ENCODE peak calls at places on chromosomes 1 and 21, in five cellular contexts. B is CD8-positive, alpha-beta memory T cell; N is keratinocyte; W is kidney; D is pancreas. T is an unnamed sample.

GRCh38 chr1:230231739-230232075 is 164.7 kb downstream of the GALNT2 start:
- DNase-seq in B (no peak), N (no peak), W (peak), D (peak), T (no peak)

GRCh38 chr1:79151006-79151796 is 144.7 kb upstream of the ADGRL4 start:
- DNase-seq in B (no peak), N (no peak), W (no peak), D (no peak), T (no peak)

GRCh38 chr21:27704567-27705166 is 737.8 kb upstream of the ADAMTS5 start:
- DNase-seq in B (no peak), N (no peak), W (peak), D (no peak), T (no peak)

GRCh38 chr1:29033829-29034466 is 89.8 kb downstream of the TMEM200B start:
- DNase-seq in B (no peak), N (no peak), W (no peak), D (no peak), T (no peak)

GRCh38 chr1:239722080-239722479 is 335.7 kb downstream of the CHRM3 start:
- DNase-seq in B (no peak), N (no peak), W (no peak), D (no peak), T (no peak)

GRCh38 chr1:6016191-6016865 is 24.1 kb upstream of the NPHP4 start:
- DNase-seq in B (no peak), N (peak), W (peak), D (no peak), T (no peak)

GRCh38 chr1:161216945-161217712 is 2.0 kb downstream of the FCER1G start:
- DNase-seq in B (no peak), N (no peak), W (peak), D (no peak), T (no peak)

GRCh38 chr1:248813546-248813945 is 12.2 kb downstream of the SH3BP5L start:
- DNase-seq in B (no peak), N (no peak), W (no peak), D (no peak), T (no peak)

GRCh38 chr1:229452956-229453801 is 19.3 kb upstream of the ACTA1 start:
- DNase-seq in B (no peak), N (no peak), W (no peak), D (no peak), T (no peak)

GRCh38 chr1:51689073-51689435 is 72.2 kb downstream of the OSBPL9 start:
- DNase-seq in B (no peak), N (no peak), W (no peak), D (no peak), T (no peak)

GRCh38 chr1:15807121-15807520 is 328 bp downstream of the UQCRHL start:
- DNase-seq in B (no peak), N (no peak), W (no peak), D (no peak), T (no peak)

GRCh38 chr1:244097523-244098390 is 46.7 kb downstream of the ZBTB18 start:
- DNase-seq in B (no peak), N (no peak), W (no peak), D (no peak), T (no peak)

GRCh38 chr1:203153989-203154821 is 21.4 kb downstream of the MYBPH start:
- DNase-seq in B (no peak), N (peak), W (peak), D (no peak), T (no peak)

GRCh38 chr1:25523512-25523911 is 19.9 kb upstream of the LDLRAP1 start:
- DNase-seq in B (no peak), N (no peak), W (no peak), D (no peak), T (no peak)

GRCh38 chr1:61085191-61086086 is 3.1 kb downstream of the NFIA start:
- DNase-seq in B (no peak), N (no peak), W (no peak), D (no peak), T (no peak)

GRCh38 chr1:61088163-61088840 is 5.9 kb downstream of the NFIA start:
- DNase-seq in B (no peak), N (no peak), W (no peak), D (no peak), T (no peak)

GRCh38 chr1:61084560-61084991 is 2.2 kb downstream of the NFIA start:
- DNase-seq in B (no peak), N (no peak), W (no peak), D (no peak), T (no peak)

GRCh38 chr1:61087574-61087973 is 5.2 kb downstream of the NFIA start:
- DNase-seq in B (no peak), N (no peak), W (no peak), D (no peak), T (no peak)

GRCh38 chr1:61086245-61086644 is 3.9 kb downstream of the NFIA start:
- DNase-seq in B (no peak), N (no peak), W (no peak), D (no peak), T (no peak)
- H3K27ac ChIP-seq in B (peak), N (no peak), W (no peak), D (no peak), T (no peak)

DNA sequence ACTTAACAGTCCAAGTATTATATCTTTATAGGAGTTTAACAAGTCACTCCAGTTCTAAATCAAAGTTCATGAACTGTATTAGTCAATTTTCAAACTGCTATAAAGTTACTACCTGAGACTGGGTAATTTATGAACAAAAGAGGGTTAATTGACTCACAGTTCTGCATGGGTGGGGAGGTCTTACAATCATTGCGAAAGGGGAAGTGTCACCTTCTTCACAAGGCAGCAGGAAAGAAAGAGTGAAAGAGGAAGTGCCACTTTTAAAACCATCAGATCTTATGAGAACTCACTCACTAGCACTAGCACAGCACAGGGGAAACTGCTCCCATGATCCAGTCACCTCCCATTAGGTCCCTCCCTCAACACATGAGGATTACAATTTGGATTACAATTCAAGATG is 70.0 kb downstream of the CLCA4 start:
- DNase-seq in B (no peak), N (no peak), W (no peak), D (no peak), T (no peak)
- H3K27ac ChIP-seq in B (no peak), N (no peak), W (no peak), D (no peak), T (no peak)

GRCh38 chr1:226691257-226691656 is 47.8 kb downstream of the ITPKB start:
- DNase-seq in B (peak), N (no peak), W (no peak), D (no peak), T (no peak)
- H3K27ac ChIP-seq in B (peak), N (no peak), W (peak), D (no peak), T (peak)

DNA sequence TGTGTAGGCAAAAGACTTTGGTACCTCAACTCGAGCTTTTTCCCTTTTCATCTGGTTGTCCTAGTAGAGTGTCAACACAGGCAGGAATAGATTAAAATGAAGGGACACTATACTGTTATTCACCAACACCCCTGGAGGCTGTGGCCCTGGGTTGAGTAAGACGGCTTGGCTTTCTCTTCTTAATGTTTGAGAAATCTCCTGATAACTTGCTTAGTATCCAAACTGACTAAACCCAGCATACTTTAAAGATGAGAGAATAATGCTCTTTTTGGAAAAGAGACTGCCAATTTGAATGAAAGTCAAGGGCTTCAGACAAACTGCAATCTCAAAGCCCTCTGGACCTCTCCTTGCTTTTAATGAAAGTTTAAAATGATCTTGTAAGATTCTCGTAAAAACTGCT is 2.6 kb upstream of the SLC30A1 start:
- DNase-seq in B (no peak), N (no peak), W (no peak), D (no peak), T (no peak)
- H3K27ac ChIP-seq in B (no peak), N (no peak), W (no peak), D (no peak), T (no peak)

GRCh38 chr1:236524892-236525179 is 1.1 kb downstream of the LGALS8 start:
- DNase-seq in B (no peak), N (no peak), W (no peak), D (no peak), T (no peak)
- H3K27ac ChIP-seq in B (peak), N (peak), W (no peak), D (no peak), T (no peak)

DNA sequence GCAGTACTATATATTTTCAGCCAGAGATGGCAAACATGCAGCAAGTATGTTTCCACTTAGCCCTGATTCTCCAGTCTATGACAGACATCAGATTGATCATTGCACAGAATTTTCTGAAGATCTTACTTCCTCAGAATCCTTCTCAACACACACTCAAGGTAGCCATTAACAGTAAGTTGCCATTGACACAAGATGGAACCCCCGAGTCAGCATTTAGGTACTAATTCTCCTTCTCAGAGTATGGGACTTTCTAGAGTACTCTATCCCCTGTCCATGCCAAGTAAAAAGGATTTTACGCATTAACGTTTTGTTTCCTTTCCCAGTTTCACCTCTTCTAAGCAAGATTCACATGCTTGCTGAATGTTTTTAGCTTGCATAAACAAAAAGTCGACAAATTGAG is 63.5 kb downstream of the SGIP1 start:
- DNase-seq in B (no peak), N (no peak), W (no peak), D (no peak), T (no peak)
- H3K27ac ChIP-seq in B (no peak), N (no peak), W (no peak), D (no peak), T (no peak)

DNA sequence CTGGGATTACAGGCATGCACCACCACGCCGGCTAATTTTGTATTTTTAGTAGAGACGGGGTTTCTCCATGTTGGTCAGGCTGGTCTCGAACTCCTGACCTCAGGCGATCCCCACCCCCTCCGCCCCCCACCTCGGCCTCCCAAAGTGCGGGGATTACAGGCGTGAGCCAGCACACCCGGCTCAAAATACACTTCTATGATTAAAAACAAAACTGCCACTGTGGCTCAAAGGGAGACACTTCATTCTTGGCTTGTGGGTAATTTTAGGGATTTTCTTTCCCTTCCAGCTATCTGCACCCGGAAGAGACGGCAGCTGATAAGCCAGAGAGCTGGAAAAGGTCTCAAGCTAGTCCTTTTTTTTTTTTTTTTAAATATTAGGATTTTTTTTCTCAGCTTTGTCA is 24.5 kb downstream of the TMPRSS2 start:
- DNase-seq in B (no peak), N (no peak), W (no peak), D (no peak), T (no peak)
- H3K27ac ChIP-seq in B (no peak), N (no peak), W (no peak), D (no peak), T (no peak)

GRCh38 chr1:9555942-9556341 is 16.7 kb downstream of the SLC25A33 start:
- DNase-seq in B (no peak), N (no peak), W (no peak), D (no peak), T (no peak)
- H3K27ac ChIP-seq in B (no peak), N (peak), W (no peak), D (peak), T (no peak)

GRCh38 chr21:44907225-44907965 is 13.3 kb downstream of the ITGB2 start:
- DNase-seq in B (no peak), N (no peak), W (no peak), D (no peak), T (no peak)
- H3K27ac ChIP-seq in B (peak), N (no peak), W (no peak), D (no peak), T (no peak)

T was measured in substantia nigra.